ENCODE peak calls at places on chromosomes 11 and 22, in four cellular contexts. Z is HepG2, O is A549, R is K562. M is an unnamed sample. For H3K4me1, the result is how much of the 10 kb centered on the place peaks cover.

GRCh38 chr11:10728779-10729472 is 22.1 kb upstream of the CTR9 start:
- DNase-seq in Z (no peak), R (no peak), O (no peak), M (no peak)

GRCh38 chr11:65411681-65412070 is 10.9 kb upstream of the NEAT1 start:
- DNase-seq in O (no peak), Z (no peak), R (no peak), M (no peak)

GRCh38 chr11:60924906-60925684 is 835 bp downstream of the TMEM132A start:
- DNase-seq in Z (no peak), R (no peak), O (no peak), M (no peak)

GRCh38 chr11:27696112-27696511 is 4.1 kb downstream of the BDNF start:
- DNase-seq in R (no peak), O (no peak), Z (no peak), M (peak)

GRCh38 chr11:64998690-64999431 is 2.1 kb upstream of the BATF2 start:
- DNase-seq in R (peak), Z (peak), O (peak), M (no peak)

GRCh38 chr11:72239296-72239848 is 4.6 kb downstream of the PHOX2A start:
- DNase-seq in R (no peak), Z (no peak), O (no peak), M (no peak)

GRCh38 chr11:33640730-33641371 is 59.8 kb downstream of the C11orf91 start:
- DNase-seq in R (no peak), Z (no peak), O (no peak), M (no peak)

GRCh38 chr11:127037001-127037400 is 36.4 kb upstream of the KIRREL3 start:
- DNase-seq in O (no peak), Z (no peak), R (no peak), M (no peak)

GRCh38 chr11:102196351-102196750 is 86.1 kb downstream of the YAP1 start:
- DNase-seq in Z (no peak), O (no peak), R (no peak), M (no peak)

GRCh38 chr22:38204784-38205183 is 3.0 kb downstream of the MAFF start:
- DNase-seq in Z (no peak), R (no peak), O (no peak), M (no peak)

GRCh38 chr11:8249482-8249881 is 14.2 kb downstream of the LMO1 start:
- DNase-seq in R (no peak), Z (no peak), O (no peak), M (no peak)

GRCh38 chr11:6096417-6096816 is 11.1 kb upstream of the OR56B4 start:
- DNase-seq in R (no peak), O (no peak), Z (no peak), M (peak)

GRCh38 chr11:111978028-111978771 is 41.1 kb downstream of the DIXDC1 start:
- DNase-seq in Z (no peak), O (no peak), R (peak), M (peak)

GRCh38 chr11:71311176-71311925 is 59.0 kb upstream of the SHANK2 start:
- DNase-seq in R (no peak), Z (no peak), O (no peak), M (no peak)

GRCh38 chr11:77073328-77074001 is 6.7 kb downstream of the CAPN5 start:
- DNase-seq in R (peak), Z (peak), O (peak), M (peak)

GRCh38 chr11:76408171-76408965 is 27.2 kb downstream of the GVQW3 start:
- DNase-seq in R (no peak), Z (no peak), O (no peak), M (peak)

GRCh38 chr11:64267207-64267945 is 16.0 kb downstream of the PLCB3 start:
- DNase-seq in O (no peak), Z (no peak), R (no peak), M (no peak)

GRCh38 chr11:128021304-128022006 is 565.9 kb downstream of the ETS1 start:
- DNase-seq in Z (no peak), R (no peak), O (no peak), M (no peak)

GRCh38 chr11:121105063-121105480 is 4.0 kb downstream of the TECTA start:
- DNase-seq in O (no peak), R (no peak), Z (no peak), M (peak)

GRCh38 chr11:57425565-57426438 is 1.1 kb downstream of the SLC43A3 start:
- DNase-seq in O (no peak), Z (no peak), R (no peak), M (peak)

GRCh38 chr11:3197044-3197715 is 21.4 kb downstream of the MRGPRG start:
- DNase-seq in O (no peak), Z (no peak), R (no peak), M (no peak)

GRCh38 chr11:47189100-47189834 is 3.0 kb upstream of the PACSIN3 start:
- DNase-seq in O (peak), R (peak), Z (peak), M (no peak)

GRCh38 chr22:31550871-31551370 is 54.6 kb downstream of the SFI1 start:
- DNase-seq in R (no peak), Z (no peak), O (no peak), M (no peak)

GRCh38 chr11:5696210-5696609 is 6.6 kb downstream of the TRIM22 start:
- DNase-seq in O (no peak), Z (no peak), R (no peak), M (no peak)

GRCh38 chr11:9739108-9739507 is 75.2 kb downstream of the SWAP70 start:
- DNase-seq in O (no peak), R (no peak), Z (no peak), M (no peak)

GRCh38 chr11:29002816-29003215 is 894.6 kb downstream of the METTL15 start:
- DNase-seq in O (no peak), Z (no peak), R (no peak), M (peak)

GRCh38 chr11:14308114-14308896 is 50.7 kb downstream of the RRAS2 start:
- DNase-seq in O (peak), Z (peak), R (peak), M (peak)

GRCh38 chr11:120529214-120529613 is 17.7 kb downstream of the GRIK4 start:
- DNase-seq in R (no peak), Z (no peak), O (no peak), M (no peak)

GRCh38 chr11:123197711-123198110 is 2.7 kb upstream of the CLMP start:
- DNase-seq in R (no peak), O (no peak), Z (no peak), M (no peak)

GRCh38 chr11:520428-521178 is 13.6 kb upstream of the RNH1 start:
- DNase-seq in Z (peak), R (no peak), O (no peak), M (no peak)

GRCh38 chr11:117064275-117064674 is 34.0 kb downstream of the SIK3 start:
- DNase-seq in R (no peak), Z (no peak), O (no peak), M (no peak)

GRCh38 chr11:2825261-2825885 is 60.2 kb downstream of the CDKN1C start:
- DNase-seq in R (no peak), O (no peak), Z (peak), M (peak)

GRCh38 chr11:30453705-30454104 is 130.8 kb downstream of the ARL14EP start:
- DNase-seq in R (no peak), O (no peak), Z (no peak), M (no peak)

GRCh38 chr11:30454108-30454507 is 131.2 kb downstream of the ARL14EP start:
- DNase-seq in O (no peak), R (no peak), Z (no peak), M (peak)

GRCh38 chr11:30452114-30452513 is 129.2 kb downstream of the ARL14EP start:
- DNase-seq in O (no peak), R (no peak), Z (no peak), M (no peak)

GRCh38 chr11:30451642-30452041 is 128.7 kb downstream of the ARL14EP start:
- DNase-seq in R (no peak), Z (no peak), O (no peak), M (no peak)

DNA sequence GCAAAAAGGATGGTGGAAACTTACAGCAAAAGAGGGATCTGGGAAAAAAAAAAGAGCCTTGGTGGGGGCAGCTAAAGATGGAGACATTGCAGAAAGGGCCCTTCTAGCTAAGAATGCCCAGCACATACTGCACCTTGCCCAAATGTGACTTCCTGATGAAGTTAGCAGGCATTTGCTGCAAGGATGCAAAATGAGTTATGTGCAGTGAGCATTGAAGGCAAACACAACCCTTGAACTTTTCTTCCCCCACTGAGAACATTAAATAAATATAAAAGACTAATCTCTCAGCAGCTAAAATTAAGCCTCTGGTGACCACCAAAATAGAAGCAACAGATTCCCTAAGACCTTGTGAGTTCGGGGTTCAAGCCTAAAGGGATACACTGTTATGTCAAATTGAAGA is 129.9 kb downstream of the ARL14EP start:
- DNase-seq in Z (no peak), R (no peak), O (no peak), M (no peak)
- H3K4me1 ChIP-seq in Z (under half), R (under half), O (under half), M (under half)

GRCh38 chr11:132365650-132366049 is 995.2 kb downstream of the NTM start:
- DNase-seq in R (no peak), O (no peak), Z (no peak), M (no peak)

DNA sequence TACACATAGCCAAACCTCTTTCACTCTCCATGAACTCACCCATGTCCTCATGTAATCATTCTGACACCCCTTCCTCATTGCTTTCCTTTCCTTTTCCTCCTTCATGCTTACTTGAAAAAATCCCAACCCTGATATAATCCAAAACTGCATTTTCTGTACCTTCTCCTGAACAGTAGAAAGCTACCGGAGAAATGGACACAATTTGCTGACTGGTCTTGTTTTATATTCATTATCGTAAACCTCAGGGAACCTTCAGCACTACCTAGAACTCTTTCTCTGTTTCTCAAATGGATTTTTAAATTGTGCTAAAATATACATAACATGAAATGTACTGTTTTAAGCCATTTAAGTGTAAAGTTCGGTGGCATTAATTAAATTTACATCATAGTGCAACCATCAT is 996.9 kb downstream of the NTM start:
- DNase-seq in Z (no peak), R (no peak), O (no peak), M (no peak)
- TF ChIP-seq JUN in Z (no peak), R (no peak), O (no peak), M (no peak)

GRCh38 chr11:67285541-67286498 is 3.3 kb upstream of the ANKRD13D start:
- DNase-seq in O (no peak), Z (no peak), R (no peak), M (no peak)
- H3K4me1 ChIP-seq in O (under half), Z (under half), R (under half), M (under half)

GRCh38 chr11:107413352-107413751 is 44.3 kb downstream of the CWF19L2 start:
- DNase-seq in R (no peak), Z (no peak), O (no peak), M (no peak)
- TF ChIP-seq JUN in R (no peak), Z (no peak), O (no peak), M (no peak)

GRCh38 chr11:94830722-94831121 is 62.6 kb downstream of the AMOTL1 start:
- DNase-seq in O (no peak), Z (no peak), R (no peak), M (no peak)
- H3K4me1 ChIP-seq in O (under half), Z (under half), R (under half), M (under half)

GRCh38 chr11:69907611-69908010 is 88.4 kb upstream of the FGF3 start:
- DNase-seq in Z (no peak), R (no peak), O (no peak), M (no peak)

GRCh38 chr11:69911310-69912160 is 92.3 kb upstream of the FGF3 start:
- DNase-seq in R (no peak), O (no peak), Z (no peak), M (no peak)

GRCh38 chr11:69910519-69911309 is 91.5 kb upstream of the FGF3 start:
- DNase-seq in Z (no peak), R (no peak), O (no peak), M (no peak)

GRCh38 chr11:69908511-69909220 is 89.5 kb upstream of the FGF3 start:
- DNase-seq in O (no peak), Z (no peak), R (no peak), M (no peak)

GRCh38 chr11:69909561-69910518 is 90.6 kb upstream of the FGF3 start:
- DNase-seq in O (no peak), R (peak), Z (no peak), M (no peak)
- TF ChIP-seq JUN in O (no peak), R (no peak), Z (no peak), M (no peak)

GRCh38 chr11:91871791-91872190 is 352.8 kb upstream of the FAT3 start:
- DNase-seq in R (no peak), O (no peak), Z (no peak), M (peak)

GRCh38 chr11:91872216-91872615 is 352.4 kb upstream of the FAT3 start:
- DNase-seq in Z (no peak), O (no peak), R (no peak), M (no peak)

GRCh38 chr11:91880660-91881059 is 344.0 kb upstream of the FAT3 start:
- DNase-seq in O (no peak), Z (no peak), R (no peak), M (no peak)

GRCh38 chr11:91871048-91871447 is 353.6 kb upstream of the FAT3 start:
- DNase-seq in R (no peak), Z (no peak), O (no peak), M (peak)

GRCh38 chr11:91876746-91877145 is 347.9 kb upstream of the FAT3 start:
- DNase-seq in R (no peak), O (no peak), Z (no peak), M (no peak)
- H3K4me1 ChIP-seq in R (under half), O (under half), Z (under half), M (under half)